ENCODE peak calls at places on chromosomes 6 and 20, in four cellular contexts. X is esophagus squamous epithelium, S is ascending aorta, F is fibroblast of lung. Q is an unnamed sample.

GRCh38 chr6:12348530-12349511 is 58.7 kb downstream of the EDN1 start:
- DNase-seq in X (no peak), S (no peak), F (peak; percentile 33), Q (peak; percentile 77)

GRCh38 chr20:12090920-12091319 is 173.2 kb downstream of the BTBD3 start:
- DNase-seq in X (no peak), S (no peak), F (no peak), Q (no peak)

GRCh38 chr6:72649032-72649984 is 27.4 kb downstream of the KCNQ5 start:
- DNase-seq in X (no peak), S (no peak), F (peak; percentile 75), Q (peak; percentile 47)

GRCh38 chr6:39881851-39882566 is 52.3 kb downstream of the MOCS1 start:
- DNase-seq in X (no peak), S (no peak), F (peak; percentile 83), Q (peak; percentile 5)

GRCh38 chr6:63316113-63316512 is 3.7 kb downstream of the LGSN start:
- DNase-seq in X (no peak), S (no peak), F (no peak), Q (no peak)

GRCh38 chr20:13221673-13222318 is 722 bp downstream of the ISM1 start:
- DNase-seq in X (no peak), S (no peak), F (peak; percentile 61), Q (peak; percentile 73)

GRCh38 chr6:7421066-7421465 is 31.5 kb downstream of the RIOK1 start:
- DNase-seq in X (no peak), S (no peak), F (no peak), Q (no peak)

GRCh38 chr20:53517146-53517545 is 76.5 kb downstream of the ZNF217 start:
- DNase-seq in X (no peak), S (no peak), F (peak; percentile 18), Q (peak; percentile 54)

GRCh38 chr20:38209054-38209675 is 44.1 kb upstream of the TGM2 start:
- DNase-seq in X (no peak), S (no peak), F (no peak), Q (no peak)

GRCh38 chr20:36768768-36769430 is 4.7 kb downstream of the DSN1 start:
- DNase-seq in X (no peak), S (no peak), F (peak; percentile 54), Q (no peak)

GRCh38 chr6:15363523-15364400 is 117.9 kb downstream of the JARID2 start:
- DNase-seq in X (no peak), S (no peak), F (no peak), Q (no peak)

GRCh38 chr6:14966111-14966901 is 279.6 kb upstream of the JARID2 start:
- DNase-seq in X (no peak), S (no peak), F (no peak), Q (peak; percentile 17)

GRCh38 chr6:101779051-101779844 is 385.7 kb downstream of the GRIK2 start:
- DNase-seq in X (no peak), S (no peak), F (no peak), Q (no peak)

GRCh38 chr6:6781172-6781876 is 192.8 kb downstream of the LY86 start:
- DNase-seq in X (no peak), S (no peak), F (peak; percentile 53), Q (peak; percentile 99)

GRCh38 chr6:41939848-41940758 is 1.5 kb downstream of the CCND3 start:
- DNase-seq in X (no peak), S (no peak), F (peak; percentile 44), Q (no peak)

GRCh38 chr6:2749972-2750600 is 636 bp downstream of the MYLK4 start:
- DNase-seq in X (no peak), S (no peak), F (peak; percentile 72), Q (peak; percentile 26)

GRCh38 chr6:157227202-157228166 is 95.8 kb downstream of the TMEM242 start:
- DNase-seq in X (no peak), S (no peak), F (peak; percentile 15), Q (no peak)

GRCh38 chr6:633611-634010 is 23.3 kb downstream of the HUS1B start:
- DNase-seq in X (no peak), S (no peak), F (no peak), Q (no peak)

GRCh38 chr20:1567392-1568165 is 10.1 kb upstream of the SIRPD start:
- DNase-seq in X (no peak), S (no peak), F (no peak), Q (peak; percentile 59)

GRCh38 chr6:15417811-15418210 is 171.9 kb downstream of the JARID2 start:
- DNase-seq in X (no peak), S (no peak), F (peak; percentile 33), Q (no peak)

GRCh38 chr6:108165714-108166663 is at the start of gene NR2E1:
- DNase-seq in X (no peak), S (no peak), F (peak; percentile 21), Q (peak; percentile 23)

GRCh38 chr6:108164537-108164814 is 1.3 kb upstream of the NR2E1 start:
- DNase-seq in X (no peak), S (no peak), F (no peak), Q (no peak)

GRCh38 chr6:108163644-108164536 is 1.9 kb upstream of the NR2E1 start:
- DNase-seq in X (no peak), S (no peak), F (no peak), Q (no peak)

GRCh38 chr6:108166664-108167448 is 1.0 kb downstream of the NR2E1 start:
- DNase-seq in X (no peak), S (no peak), F (no peak), Q (no peak)

GRCh38 chr6:108164815-108165706 is 761 bp upstream of the NR2E1 start:
- DNase-seq in X (no peak), S (no peak), F (no peak), Q (peak; percentile 27)
- H3K4me3 ChIP-seq in X (peak overlapping the region; percentile 5), S (peak overlapping the region; percentile 27), F (no peak overlapping the region), Q (peak overlapping the region; percentile 45)

DNA sequence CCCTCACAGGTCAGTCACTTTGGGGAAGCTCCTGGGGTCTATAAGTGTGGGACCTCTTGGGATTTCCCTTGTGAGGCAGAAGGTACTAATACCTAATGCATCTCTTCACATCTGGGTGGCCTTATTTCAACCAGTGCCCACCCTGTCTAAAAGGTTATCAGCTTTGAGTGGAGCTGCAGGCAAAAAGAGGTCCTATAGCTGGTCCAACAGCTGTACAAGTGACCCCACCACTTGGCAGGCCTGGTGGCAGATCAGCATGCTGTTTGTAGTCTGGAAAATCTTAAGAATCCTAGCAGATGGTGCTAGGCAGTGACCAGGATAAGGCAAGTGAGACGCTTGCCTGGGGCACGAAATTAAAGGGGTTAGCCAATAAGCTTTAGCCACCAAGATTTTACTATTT is 51.6 kb upstream of the GTSF1L start:
- DNase-seq in X (no peak), S (no peak), F (peak; percentile 21), Q (no peak)
- H3K9me3 ChIP-seq in X (peaks cover 4% of the 10 kb centered on the region), S (no peaks in the 10 kb centered on the region), F (no peaks in the 10 kb centered on the region), Q (peaks cover 16% of the 10 kb centered on the region)

GRCh38 chr6:158481612-158482473 is 78.0 kb upstream of the TMEM181 start:
- DNase-seq in X (no peak), S (no peak), F (peak; percentile 68), Q (peak; percentile 91)
- H3K36me3 ChIP-seq in X (peaks cover 97% of the 10 kb centered on the region), S (peaks cover 25% of the 10 kb centered on the region), F (peaks cover 3% of the 10 kb centered on the region), Q (no peaks in the 10 kb centered on the region)

GRCh38 chr20:63487116-63487764 is 11.6 kb downstream of the EEF1A2 start:
- DNase-seq in X (no peak), S (no peak), F (no peak), Q (no peak)

GRCh38 chr20:63484236-63484635 is 11.8 kb upstream of the KCNQ2 start:
- DNase-seq in X (no peak), S (no peak), F (no peak), Q (no peak)

GRCh38 chr20:63487781-63488241 is 11.1 kb downstream of the EEF1A2 start:
- DNase-seq in X (no peak), S (no peak), F (no peak), Q (no peak)

GRCh38 chr20:63484651-63485403 is 12.4 kb upstream of the KCNQ2 start:
- DNase-seq in X (no peak), S (no peak), F (no peak), Q (no peak)

DNA sequence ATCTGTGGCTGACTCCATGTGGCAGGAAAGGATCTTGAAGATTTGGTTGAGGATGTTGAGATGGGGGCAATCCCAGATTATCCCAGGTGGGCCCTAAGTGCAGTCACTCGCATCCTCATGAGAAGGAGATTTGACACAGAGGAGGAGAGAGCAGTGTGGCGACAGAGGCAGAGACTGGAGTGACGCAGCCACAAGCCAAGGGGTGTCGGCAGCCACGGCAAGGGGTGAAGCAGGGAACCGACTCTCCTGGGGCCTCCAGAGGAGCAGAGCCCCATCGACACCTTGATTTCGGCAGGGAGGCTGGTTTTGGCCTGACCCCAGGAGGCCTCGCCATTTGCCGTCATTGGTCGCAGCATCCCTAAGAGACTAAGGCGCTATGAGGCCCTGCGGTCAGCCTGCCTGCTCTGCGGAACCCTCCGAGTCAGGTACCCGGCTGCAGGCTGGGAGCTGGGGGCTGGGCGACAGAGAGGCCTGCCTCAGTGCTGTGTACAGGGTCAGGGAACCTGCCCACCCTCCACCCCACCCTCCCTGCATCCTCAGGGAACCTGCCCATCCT is 12.5 kb downstream of the EEF1A2 start:
- DNase-seq in X (no peak), S (no peak), F (no peak), Q (no peak)
- H3K4me3 ChIP-seq in X (no peak overlapping the region), S (no peak overlapping the region), F (no peak overlapping the region), Q (no peak overlapping the region)

GRCh38 chr6:27280064-27280539 is 32.0 kb downstream of the POM121L2 start:
- DNase-seq in X (no peak), S (no peak), F (peak; percentile 58), Q (peak; percentile 36)

GRCh38 chr6:27279513-27280063 is 32.1 kb downstream of the PRSS16 start:
- DNase-seq in X (no peak), S (no peak), F (no peak), Q (peak; percentile 2)

GRCh38 chr6:27281105-27281539 is 31.0 kb downstream of the POM121L2 start:
- DNase-seq in X (no peak), S (no peak), F (no peak), Q (peak; percentile 26)

GRCh38 chr6:27280540-27281000 is 31.5 kb downstream of the POM121L2 start:
- DNase-seq in X (no peak), S (no peak), F (no peak), Q (peak; percentile 13)

DNA sequence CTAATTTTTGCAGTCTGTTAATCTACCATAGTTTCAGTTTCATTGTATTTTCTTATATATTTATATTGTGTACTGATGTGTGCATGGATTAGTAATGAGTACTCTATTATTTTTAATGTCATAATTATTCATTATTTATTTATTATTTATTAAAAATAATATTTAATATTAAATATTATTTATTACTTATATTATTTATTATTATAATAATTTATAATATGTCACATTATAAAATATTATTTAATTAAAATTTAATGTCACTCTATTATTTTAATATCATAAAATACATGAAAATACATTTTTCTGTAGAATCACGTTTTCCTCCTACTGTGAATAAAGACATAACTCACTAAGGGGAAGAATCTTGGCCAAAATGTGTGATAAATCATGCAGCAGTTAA is 30.5 kb downstream of the POM121L2 start:
- DNase-seq in X (no peak), S (no peak), F (no peak), Q (no peak)
- H3K9me3 ChIP-seq in X (peaks cover 13% of the 10 kb centered on the region), S (no peaks in the 10 kb centered on the region), F (no peaks in the 10 kb centered on the region), Q (no peaks in the 10 kb centered on the region)

Q was measured in MG63.